ENCODE peak calls at places on chromosomes 3 and 15, in seven cellular contexts. K, C, V, F, M, P and Y are unnamed samples.

GRCh38 chr3:101310580-101311375 is 9.6 kb downstream of the IMPG2 start:
- DNase-seq in K (peak; percentile 13), C (no peak), V (no peak), F (no peak), M (no peak), P (peak; percentile 14), Y (no peak)

GRCh38 chr3:134974621-134975020 is 179.6 kb downstream of the EPHB1 start:
- DNase-seq in K (no peak), C (no peak), V (peak; percentile 10), F (peak; percentile 30), M (no peak), P (no peak), Y (no peak)

GRCh38 chr15:53693729-53694533 is 65.5 kb downstream of the WDR72 start:
- DNase-seq in K (no peak), C (no peak), V (no peak), F (peak; percentile 16), M (no peak), P (no peak), Y (no peak)

GRCh38 chr3:40124918-40125317 is 184.6 kb upstream of the EIF1B start:
- DNase-seq in K (no peak), C (no peak), V (no peak), F (peak; percentile 42), M (no peak), P (no peak), Y (no peak)

GRCh38 chr3:123930426-123930825 is 30.6 kb downstream of the CCDC14 start:
- DNase-seq in K (no peak), C (no peak), V (no peak), F (no peak), M (no peak), P (no peak), Y (no peak)

GRCh38 chr3:150238995-150239612 is 169.0 kb upstream of the TSC22D2 start:
- DNase-seq in K (no peak), C (no peak), V (no peak), F (no peak), M (peak; percentile 36), P (no peak), Y (no peak)

GRCh38 chr3:10926831-10927521 is 65.6 kb upstream of the SLC6A1 start:
- DNase-seq in K (no peak), C (no peak), V (no peak), F (peak; percentile 63), M (no peak), P (no peak), Y (no peak)

GRCh38 chr3:18069564-18069963 is 327.1 kb upstream of the TBC1D5 start:
- DNase-seq in K (no peak), C (no peak), V (no peak), F (no peak), M (no peak), P (no peak), Y (no peak)

GRCh38 chr3:8712045-8712870 is 21.3 kb upstream of the CAV3 start:
- DNase-seq in K (no peak), C (no peak), V (no peak), F (no peak), M (no peak), P (peak; percentile 61), Y (peak; percentile 10)

GRCh38 chr3:42148086-42148842 is 57.1 kb downstream of the TRAK1 start:
- DNase-seq in K (no peak), C (no peak), V (no peak), F (no peak), M (no peak), P (no peak), Y (no peak)

GRCh38 chr3:31541102-31541501 is 8.4 kb downstream of the STT3B start:
- DNase-seq in K (no peak), C (no peak), V (no peak), F (no peak), M (no peak), P (no peak), Y (no peak)

GRCh38 chr3:106088899-106089298 is 220.1 kb upstream of the CBLB start:
- DNase-seq in K (no peak), C (no peak), V (no peak), F (no peak), M (no peak), P (no peak), Y (no peak)

GRCh38 chr3:42010530-42010929 is 48.6 kb upstream of the ULK4 start:
- DNase-seq in K (no peak), C (no peak), V (no peak), F (no peak), M (no peak), P (no peak), Y (no peak)

GRCh38 chr3:31361391-31362273 is 171.1 kb upstream of the STT3B start:
- DNase-seq in K (no peak), C (no peak), V (no peak), F (no peak), M (no peak), P (no peak), Y (no peak)

GRCh38 chr3:15982243-15982642 is 184.5 kb upstream of the ANKRD28 start:
- DNase-seq in K (no peak), C (no peak), V (no peak), F (no peak), M (no peak), P (no peak), Y (no peak)

GRCh38 chr3:187808466-187809291 is 63.4 kb upstream of the BCL6 start:
- DNase-seq in K (no peak), C (no peak), V (no peak), F (no peak), M (peak; percentile 41), P (no peak), Y (peak; percentile 36)

GRCh38 chr15:69719527-69719926 is 266.9 kb downstream of the RPLP1 start:
- DNase-seq in K (no peak), C (no peak), V (no peak), F (no peak), M (no peak), P (no peak), Y (no peak)

GRCh38 chr3:64563776-64564175 is 124.0 kb downstream of the ADAMTS9 start:
- DNase-seq in K (no peak), C (no peak), V (no peak), F (no peak), M (no peak), P (no peak), Y (no peak)

DNA sequence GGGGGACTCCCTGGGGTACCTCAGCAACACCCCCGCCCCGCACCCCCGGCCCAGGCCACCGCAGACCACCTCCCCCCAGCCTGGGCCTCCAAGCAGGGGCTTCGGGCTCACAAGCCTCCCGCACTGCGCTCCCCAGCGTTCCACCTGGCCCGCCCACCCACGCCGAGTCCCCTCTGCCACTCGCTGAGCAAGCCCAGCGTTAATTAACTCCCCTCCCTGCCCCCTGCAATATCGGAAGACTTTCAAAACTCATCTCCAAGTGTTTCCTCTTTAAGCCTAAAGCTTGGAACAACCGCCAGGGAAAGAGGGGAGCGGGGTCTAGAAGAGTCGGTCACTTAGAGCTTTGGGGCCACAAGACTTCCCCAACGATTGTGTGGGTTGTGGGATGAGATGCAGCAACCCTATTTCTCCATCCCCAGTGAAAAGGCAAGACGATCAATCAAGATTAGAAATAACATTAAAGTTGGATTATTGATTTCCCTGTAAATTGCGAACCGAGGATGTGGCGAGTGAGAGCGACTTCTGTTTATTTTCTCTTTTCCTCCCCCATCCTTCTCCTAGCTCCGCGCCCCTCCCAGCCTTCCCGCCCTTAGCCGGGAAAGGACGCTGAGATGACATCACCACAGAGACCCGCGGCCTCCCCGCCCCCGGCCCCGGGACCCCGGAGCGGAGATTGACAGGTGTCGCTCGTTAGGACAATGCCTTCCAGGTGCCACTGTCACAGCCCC is 30.2 kb downstream of the NR2F2 start:
- DNase-seq in K (no peak), C (no peak), V (no peak), F (no peak), M (no peak), P (no peak), Y (no peak)
- H3K4me3 ChIP-seq in K (peak overlapping the region; percentile 63), C (no peak overlapping the region), V (peak overlapping the region; percentile 49), F (peak overlapping the region; percentile 30), M (no peak overlapping the region), P (peak overlapping the region; percentile 44), Y (peak overlapping the region; percentile 68)

GRCh38 chr3:63400259-63400860 is 122.3 kb downstream of the SYNPR start:
- DNase-seq in K (no peak), C (no peak), V (no peak), F (peak; percentile 68), M (no peak), P (no peak), Y (no peak)

DNA sequence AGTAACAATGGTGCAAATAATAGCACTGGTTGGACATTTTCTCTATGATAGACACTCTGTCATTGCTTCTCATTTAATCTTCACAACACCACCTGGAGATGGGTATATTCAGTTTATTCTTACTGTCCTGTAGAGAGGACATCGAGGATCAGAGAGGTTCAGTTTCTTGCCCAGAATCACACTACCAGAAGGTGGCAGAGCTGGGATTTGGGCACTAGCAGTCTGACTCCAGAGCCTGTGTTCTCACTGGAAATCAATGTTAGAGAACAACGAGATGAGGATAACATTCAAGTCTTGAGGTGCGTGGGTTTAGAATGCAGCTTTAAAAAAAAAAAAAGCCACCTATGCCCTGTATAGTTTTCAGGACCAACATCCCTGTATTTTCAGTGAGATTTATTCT is 127.8 kb downstream of the SYNPR start:
- DNase-seq in K (no peak), C (no peak), V (no peak), F (no peak), M (no peak), P (no peak), Y (no peak)
- TF ChIP-seq CTCF in K (no peak), C (no peak), V (no peak), F (peak; percentile 14), M (no peak), P (no peak), Y (peak; percentile 9)

GRCh38 chr3:34837848-34838741 is 801.2 kb upstream of the ARPP21 start:
- DNase-seq in K (no peak), C (no peak), V (no peak), F (no peak), M (no peak), P (no peak), Y (no peak)

GRCh38 chr3:34843479-34843870 is 795.9 kb upstream of the ARPP21 start:
- DNase-seq in K (no peak), C (no peak), V (no peak), F (peak; percentile 37), M (no peak), P (no peak), Y (no peak)

DNA sequence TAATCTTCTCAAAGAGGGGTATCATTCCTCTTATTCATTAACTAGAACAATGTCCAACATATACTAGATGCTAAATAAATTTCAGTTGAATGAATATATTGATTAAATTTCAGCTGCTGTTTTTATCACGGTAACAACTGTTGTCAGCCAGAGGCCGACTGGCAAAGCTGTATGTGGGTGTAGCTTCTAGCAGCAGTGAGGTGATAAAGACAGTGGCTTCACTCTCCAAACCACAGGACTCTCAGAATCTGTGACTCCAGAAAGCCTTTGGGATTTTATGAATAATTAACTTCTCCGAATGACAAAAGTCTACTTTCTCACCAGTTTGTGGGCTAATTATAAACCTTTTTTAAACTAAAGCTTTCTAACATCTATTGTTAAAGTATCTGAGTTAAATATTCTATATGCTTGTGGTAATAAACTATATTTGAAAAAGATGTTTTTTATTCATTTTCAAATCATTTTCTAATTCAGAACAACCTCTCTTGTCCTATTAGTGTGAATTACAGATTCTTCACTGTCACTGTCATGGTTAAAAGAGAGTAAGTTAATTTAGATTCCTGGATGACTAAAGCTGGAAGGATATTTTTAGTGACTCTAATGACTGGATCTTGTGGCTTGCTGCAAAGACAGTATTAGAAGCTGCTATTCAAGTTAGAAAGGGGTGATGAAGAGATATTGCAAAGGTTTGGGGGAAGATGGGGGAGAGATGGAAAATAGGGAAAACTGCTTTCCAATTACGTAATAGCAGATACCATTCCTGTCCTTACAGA is 796.4 kb upstream of the ARPP21 start:
- DNase-seq in K (no peak), C (no peak), V (no peak), F (no peak), M (no peak), P (no peak), Y (no peak)
- H3K4me3 ChIP-seq in K (no peak overlapping the region), C (no peak overlapping the region), V (no peak overlapping the region), F (no peak overlapping the region), M (no peak overlapping the region), P (no peak overlapping the region), Y (no peak overlapping the region)

GRCh38 chr15:81294501-81294850 is 29.5 kb downstream of the STARD5 start:
- DNase-seq in K (no peak), C (no peak), V (no peak), F (no peak), M (no peak), P (no peak), Y (no peak)
- TF ChIP-seq CTCF in K (no peak), C (peak; percentile 52), V (no peak), F (no peak), M (no peak), P (peak; percentile 20), Y (no peak)